ENCODE peak calls at places on chromosomes 13 and 19, in five cellular contexts. V is mucosa of gallbladder, T is HT1080, Y is iris pigment epithelial cell, L is ecto neural progenitor cell. E is an unnamed sample.

GRCh38 chr13:41608779-41609178 is 151.4 kb downstream of the RGCC start:
- DNase-seq in T (no peak), L (no peak), Y (peak; percentile 56), V (no peak), E (no peak)

GRCh38 chr13:40245567-40245966 is 420.9 kb downstream of the FOXO1 start:
- DNase-seq in L (no peak), Y (no peak), V (no peak), T (no peak), E (no peak)

GRCh38 chr19:719636-720377 is 11.1 kb downstream of the PALM start:
- DNase-seq in T (no peak), V (no peak), Y (no peak), L (no peak), E (peak; percentile 71)

GRCh38 chr19:33797821-33798633 is 1.4 kb downstream of the KCTD15 start:
- DNase-seq in L (peak; percentile 80), V (no peak), T (no peak), Y (peak; percentile 74), E (peak; percentile 80)

GRCh38 chr13:24995225-24995804 is 100.6 kb upstream of the PABPC3 start:
- DNase-seq in Y (peak; percentile 88), V (peak; percentile 71), T (peak; percentile 69), L (no peak), E (peak; percentile 66)

GRCh38 chr13:112342841-112343361 is 33.3 kb upstream of the SPACA7 start:
- DNase-seq in L (peak; percentile 42), Y (no peak), V (no peak), T (no peak), E (no peak)

GRCh38 chr13:107342747-107343146 is 774.8 kb upstream of the ARGLU1 start:
- DNase-seq in V (no peak), T (no peak), Y (no peak), L (no peak), E (no peak)

GRCh38 chr19:10424011-10424637 is 3.8 kb downstream of the PDE4A start:
- DNase-seq in T (peak; percentile 90), V (peak; percentile 76), L (peak; percentile 93), Y (peak; percentile 58), E (peak; percentile 95)

E was measured in nephron progenitor cell.